ENCODE peak calls at places on chromosome 2, in nine cellular contexts. A is lower leg skin; E is gastrocnemius medialis; X is CD4-positive, alpha-beta T cell; N is left ventricle myocardium inferior; G is AG09309; M is fibroblast of the aortic adventitia; S is chondrocyte; F is endodermal cell. W is an unnamed sample.

GRCh38 chr2:183665403-183665802 is 541.2 kb downstream of the NUP35 start:
- DNase-seq in E (no peak), X (no peak), F (no peak), S (no peak), G (no peak), A (no peak), N (no peak), M (no peak), W (no peak)

GRCh38 chr2:64104944-64105343 is 39.3 kb downstream of the PELI1 start:
- DNase-seq in G (no peak), F (no peak), S (no peak), M (no peak), X (no peak), N (no peak), E (no peak), A (no peak), W (no peak)

GRCh38 chr2:28958689-28959088 is 22.4 kb upstream of the TOGARAM2 start:
- DNase-seq in N (peak), A (peak), X (peak), S (no peak), M (peak), G (peak), E (peak), F (peak), W (peak)

GRCh38 chr2:35410431-35411061 is 945.0 kb upstream of the CRIM1 start:
- DNase-seq in G (peak), M (peak), X (no peak), F (peak), A (no peak), S (no peak), E (no peak), N (peak), W (peak)

GRCh38 chr2:191318037-191318728 is 73.0 kb downstream of the MYO1B start:
- DNase-seq in M (peak), E (no peak), X (no peak), N (no peak), G (no peak), F (no peak), A (no peak), S (no peak), W (peak)

GRCh38 chr2:107808986-107809385 is 17.7 kb upstream of the RGPD4 start:
- DNase-seq in X (no peak), G (no peak), N (peak), F (no peak), A (no peak), S (no peak), E (peak), M (no peak), W (no peak)

GRCh38 chr2:168843253-168843652 is 40.8 kb downstream of the NOSTRIN start:
- DNase-seq in G (no peak), N (no peak), X (no peak), E (no peak), M (no peak), A (no peak), F (no peak), S (no peak), W (no peak)

GRCh38 chr2:85846411-85846810 is 42.4 kb downstream of the ST3GAL5 start:
- DNase-seq in E (no peak), M (peak), S (no peak), X (no peak), G (peak), F (no peak), A (no peak), N (no peak), W (no peak)

GRCh38 chr2:237411683-237412349 is 2.1 kb downstream of the COL6A3 start:
- DNase-seq in N (no peak), A (no peak), X (no peak), E (peak), G (no peak), M (peak), S (no peak), F (no peak), W (peak)

GRCh38 chr2:30979822-30980245 is 158.4 kb downstream of the GALNT14 start:
- DNase-seq in N (peak), G (peak), E (peak), F (peak), M (peak), A (no peak), S (no peak), X (no peak), W (peak)

GRCh38 chr2:30978854-30979253 is 159.4 kb downstream of the GALNT14 start:
- DNase-seq in E (no peak), G (no peak), F (peak), X (no peak), N (no peak), M (no peak), A (no peak), S (no peak), W (no peak)

GRCh38 chr2:30978044-30978443 is 160.2 kb downstream of the GALNT14 start:
- DNase-seq in G (no peak), X (no peak), A (no peak), S (no peak), M (no peak), E (no peak), N (no peak), F (no peak), W (no peak)

GRCh38 chr2:30971291-30972025 is 164.2 kb upstream of the CAPN13 start:
- DNase-seq in X (no peak), E (no peak), M (no peak), G (no peak), S (no peak), N (no peak), A (no peak), F (no peak), W (no peak)

DNA sequence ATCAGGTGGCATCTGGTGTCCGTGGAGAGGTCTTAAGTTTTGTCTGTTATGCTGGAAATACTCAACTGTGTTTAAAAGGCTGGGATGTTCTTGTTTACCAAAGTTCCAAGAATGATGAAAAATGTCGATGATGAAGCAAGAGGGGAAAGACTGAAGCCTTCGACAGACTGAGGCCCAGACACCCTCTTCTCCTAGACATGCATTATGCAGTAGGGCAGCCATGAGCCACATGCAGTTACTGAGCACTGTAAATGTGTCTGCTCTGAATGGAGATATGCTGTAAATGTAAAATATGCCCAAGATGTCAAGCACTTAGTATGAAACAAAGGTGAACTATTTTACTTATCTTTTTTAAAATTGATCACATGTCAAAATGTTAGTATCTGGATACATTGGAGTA is 163.1 kb downstream of the GALNT14 start:
- DNase-seq in E (no peak), N (no peak), F (no peak), S (no peak), M (no peak), A (no peak), X (no peak), G (no peak), W (no peak)
- TF ChIP-seq CTCF in E (no peak), N (no peak), F (no peak), S (no peak), M (no peak), A (no peak), X (no peak), G (no peak), W (no peak)

GRCh38 chr2:111142101-111142500 is 21.4 kb downstream of the BCL2L11 start:
- DNase-seq in S (no peak), A (no peak), N (no peak), G (no peak), M (no peak), X (no peak), F (no peak), E (no peak), W (no peak)
- TF ChIP-seq CTCF in S (no peak), A (no peak), N (no peak), G (no peak), M (no peak), X (no peak), F (no peak), E (no peak), W (no peak)

DNA sequence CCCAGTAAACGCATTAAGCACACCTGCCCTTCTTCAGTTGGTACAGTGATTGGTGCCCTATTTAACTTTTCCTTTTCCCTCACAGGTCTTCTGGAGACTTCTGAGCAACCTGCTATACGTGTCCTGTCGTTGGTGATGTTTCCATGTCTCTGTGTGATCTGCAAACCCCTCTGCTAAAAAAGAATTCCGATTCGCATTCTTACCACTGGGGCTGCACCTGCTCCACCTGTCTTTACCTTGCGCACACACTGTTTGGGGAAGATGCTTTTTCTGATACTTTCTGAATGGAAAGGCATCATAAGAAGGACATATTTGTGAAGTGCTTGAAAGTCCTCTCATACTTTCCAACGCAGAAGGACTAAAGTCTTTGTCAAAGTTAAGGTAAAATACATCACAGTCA is 323.9 kb upstream of the SOX11 start:
- DNase-seq in M (no peak), G (no peak), F (peak), A (no peak), S (no peak), E (no peak), N (no peak), X (no peak), W (no peak)
- TF ChIP-seq CTCF in M (no peak), G (no peak), F (peak), A (no peak), S (no peak), E (no peak), N (no peak), X (no peak), W (no peak)

GRCh38 chr2:65298089-65298488 is 70.5 kb downstream of the ACTR2 start:
- DNase-seq in S (no peak), M (no peak), A (no peak), E (no peak), F (no peak), N (no peak), G (no peak), X (no peak), W (no peak)
- TF ChIP-seq CTCF in S (no peak), M (no peak), A (no peak), E (no peak), F (no peak), N (no peak), G (no peak), X (no peak), W (no peak)

GRCh38 chr2:224400174-224400810 is 1.6 kb downstream of the FAM124B start:
- DNase-seq in N (no peak), F (no peak), A (no peak), S (no peak), G (no peak), M (no peak), X (no peak), E (no peak), W (no peak)

GRCh38 chr2:224398289-224398688 is 3.6 kb downstream of the FAM124B start:
- DNase-seq in F (no peak), G (no peak), A (no peak), S (no peak), N (no peak), E (no peak), M (no peak), X (no peak), W (no peak)

GRCh38 chr2:224403657-224404056 is 1.8 kb upstream of the FAM124B start:
- DNase-seq in E (no peak), G (no peak), N (no peak), A (no peak), M (no peak), F (no peak), X (no peak), S (no peak), W (no peak)

GRCh38 chr2:224401641-224402342 is at the start of gene FAM124B:
- DNase-seq in S (no peak), G (no peak), F (peak), A (peak), E (peak), X (no peak), N (peak), M (peak), W (peak)

GRCh38 chr2:224400886-224401632 is 848 bp downstream of the FAM124B start:
- DNase-seq in X (no peak), S (no peak), M (no peak), A (no peak), N (no peak), E (no peak), F (no peak), G (no peak), W (no peak)
- TF ChIP-seq CTCF in X (no peak), S (no peak), M (no peak), A (no peak), N (peak), E (no peak), F (peak), G (no peak), W (no peak)

DNA sequence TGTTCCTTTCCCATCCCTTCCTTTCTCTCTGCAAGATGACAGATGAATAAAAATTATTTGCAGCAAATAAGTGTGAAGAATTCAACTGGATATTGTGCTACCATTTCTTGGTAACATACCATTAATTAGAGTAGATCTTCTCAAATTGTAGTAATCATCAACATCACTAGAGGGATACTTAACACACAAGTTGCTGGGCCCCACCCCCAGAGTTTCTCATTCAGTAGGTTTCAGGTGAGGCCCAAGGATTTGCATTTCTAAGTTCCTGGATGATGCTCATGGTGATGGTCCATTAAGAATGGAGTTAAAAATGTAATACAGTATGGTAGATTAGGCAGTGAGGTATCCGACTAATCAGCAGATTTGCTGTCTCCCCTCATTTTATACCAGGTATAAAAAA is 594.0 kb downstream of the ERBB4 start:
- DNase-seq in G (no peak), A (no peak), X (no peak), M (no peak), N (no peak), E (no peak), S (no peak), F (peak), W (no peak)
- TF ChIP-seq CTCF in G (no peak), A (no peak), X (no peak), M (no peak), N (no peak), E (no peak), S (no peak), F (peak), W (no peak)

DNA sequence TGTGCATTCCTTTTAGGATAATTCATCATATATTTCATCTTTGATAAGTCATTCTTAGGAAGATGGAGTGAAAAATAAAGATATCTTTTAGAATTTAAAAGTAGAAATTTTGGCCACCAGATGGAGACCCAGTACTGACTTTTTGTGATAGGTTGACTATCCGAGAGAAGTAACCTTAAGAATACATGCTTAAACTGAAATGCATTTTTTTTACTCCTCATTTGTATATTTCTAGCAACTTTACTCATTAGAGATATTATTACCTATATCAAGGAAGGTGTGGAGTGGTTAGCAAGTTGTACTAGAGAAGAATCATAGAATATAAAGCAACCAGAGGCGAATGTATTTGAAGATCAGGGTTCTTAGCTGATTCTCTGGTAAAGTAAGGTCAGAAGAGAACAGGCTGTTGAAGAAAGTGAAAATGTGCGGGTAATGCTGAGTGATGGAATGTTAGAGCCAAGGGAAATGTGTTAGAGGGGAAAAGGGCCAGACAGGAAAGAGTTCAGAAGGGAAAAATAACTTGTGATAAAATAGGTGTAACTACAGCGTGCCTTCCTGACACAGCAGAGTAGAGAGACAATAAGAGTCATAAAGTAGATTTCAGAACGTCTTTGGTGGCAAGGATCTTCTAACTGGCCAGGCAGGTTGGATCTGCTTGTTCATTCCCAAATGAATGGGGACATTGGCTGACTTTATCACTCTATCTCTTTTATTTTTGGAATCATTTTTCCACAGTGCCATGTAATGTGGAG is 52.3 kb downstream of the TDRD15 start:
- DNase-seq in N (no peak), F (no peak), X (no peak), S (no peak), M (no peak), A (no peak), G (no peak), E (no peak), W (peak)
- TF ChIP-seq CTCF in N (peak), F (peak), X (no peak), S (peak), M (no peak), A (no peak), G (no peak), E (no peak), W (no peak)

W was measured in fibroblast of pulmonary artery.